ENCODE peak calls at places on chromosomes 12 and 14, in six cellular contexts. V is IMR-90, P is MM.1S, L is mesenchymal stem cell, B is left ventricle myocardium inferior, Q is upper lobe of left lung. J is an unnamed sample.

GRCh38 chr12:81329088-81329487 is 251.2 kb downstream of the ACSS3 start:
- DNase-seq in V (peak; percentile 2), L (peak; percentile 10), P (peak; percentile 35), Q (no peak), B (no peak), J (peak; percentile 0)

GRCh38 chr12:17571047-17571446 is 518.9 kb downstream of the RERGL start:
- DNase-seq in B (no peak), P (no peak), L (no peak), Q (no peak), V (no peak), J (no peak)

GRCh38 chr14:72000907-72001306 is 68.7 kb downstream of the RGS6 start:
- DNase-seq in B (peak; percentile 60), L (no peak), P (no peak), V (no peak), Q (peak; percentile 17), J (no peak)

GRCh38 chr14:22812744-22813143 is 2.5 kb downstream of the SLC7A7 start:
- DNase-seq in L (no peak), Q (no peak), B (no peak), P (no peak), V (no peak), J (no peak)

GRCh38 chr12:19198272-19198671 is 68.7 kb downstream of the PLEKHA5 start:
- DNase-seq in L (peak; percentile 95), V (peak; percentile 88), Q (no peak), B (no peak), P (no peak), J (no peak)

GRCh38 chr14:93970589-93970966 is 5.8 kb downstream of the ASB2 start:
- DNase-seq in L (no peak), V (no peak), B (no peak), P (peak; percentile 52), Q (no peak), J (peak; percentile 50)

GRCh38 chr12:90174198-90174510 is 465.5 kb upstream of the ATP2B1 start:
- DNase-seq in L (peak; percentile 16), V (no peak), B (no peak), P (no peak), Q (no peak), J (no peak)

GRCh38 chr12:80272516-80272915 is 171.5 kb upstream of the PTPRQ start:
- DNase-seq in Q (no peak), P (no peak), L (no peak), B (no peak), V (no peak), J (no peak)

GRCh38 chr12:58765653-58766554 is 154.4 kb downstream of the LRIG3 start:
- DNase-seq in Q (no peak), B (no peak), L (peak; percentile 78), V (peak; percentile 59), P (no peak), J (peak; percentile 32)

GRCh38 chr12:78473136-78473535 is 391.4 kb upstream of the SYT1 start:
- DNase-seq in V (peak; percentile 56), B (no peak), Q (no peak), P (no peak), L (no peak), J (no peak)

GRCh38 chr14:45091696-45092095 is 7.8 kb downstream of the PRPF39 start:
- DNase-seq in P (no peak), L (no peak), Q (no peak), V (peak; percentile 36), B (no peak), J (no peak)

GRCh38 chr12:114916531-114916930 is 232.6 kb upstream of the TBX3 start:
- DNase-seq in Q (no peak), V (no peak), P (no peak), B (no peak), L (peak; percentile 61), J (no peak)

GRCh38 chr12:107019546-107019945 is 32.6 kb upstream of the MTERF2 start:
- DNase-seq in P (no peak), B (no peak), Q (no peak), V (no peak), L (no peak), J (no peak)
- H3K27ac ChIP-seq in P (no peak overlapping the region), B (no peak overlapping the region), Q (no peak overlapping the region), V (no peak overlapping the region), L (no peak overlapping the region), J (no peak overlapping the region)

DNA sequence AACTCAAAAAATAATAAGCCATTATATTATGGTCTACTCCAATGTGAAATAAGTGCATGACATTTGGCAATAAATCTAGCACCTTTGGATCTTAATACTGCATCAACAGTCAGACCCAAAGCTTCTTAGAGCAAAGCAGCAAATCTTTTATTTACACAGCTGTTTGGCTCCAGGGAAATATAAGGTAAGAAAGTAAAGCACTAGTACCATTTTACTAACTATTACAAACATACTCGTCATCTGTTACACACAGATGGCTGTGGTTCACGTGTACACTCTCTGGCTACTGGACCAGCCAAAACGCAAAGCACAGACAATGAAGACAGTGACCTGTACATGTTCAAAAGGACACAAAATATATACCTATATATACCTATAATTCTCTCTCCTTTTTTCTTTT is 2.8 kb downstream of the FGD6 start:
- DNase-seq in L (no peak), B (no peak), Q (no peak), V (no peak), P (no peak), J (no peak)
- H3K4me3 ChIP-seq in L (no peak overlapping the region), B (no peak overlapping the region), Q (no peak overlapping the region), V (no peak overlapping the region), P (no peak overlapping the region), J (no peak overlapping the region)

GRCh38 chr12:53219956-53220856 is 11.8 kb downstream of the RARG start:
- DNase-seq in B (peak; percentile 71), L (peak; percentile 91), Q (peak; percentile 94), V (peak; percentile 78), P (peak; percentile 76), J (peak; percentile 61)

GRCh38 chr12:53219116-53219955 is 12.3 kb upstream of the ITGB7 start:
- DNase-seq in B (peak; percentile 51), L (peak; percentile 88), Q (peak; percentile 76), V (peak; percentile 66), P (peak; percentile 7), J (no peak)

GRCh38 chr12:53221203-53222076 is 10.6 kb downstream of the RARG start:
- DNase-seq in Q (peak; percentile 96), P (peak; percentile 50), L (peak; percentile 78), B (peak; percentile 81), V (peak; percentile 51), J (peak; percentile 63)

GRCh38 chr12:53222170-53223005 is 9.6 kb downstream of the RARG start:
- DNase-seq in L (no peak), V (no peak), Q (no peak), P (no peak), B (no peak), J (no peak)

GRCh38 chr12:53220857-53221202 is 11.2 kb downstream of the RARG start:
- DNase-seq in Q (peak; percentile 98), L (peak; percentile 96), V (peak; percentile 90), P (peak; percentile 95), B (peak; percentile 95), J (peak; percentile 75)
- H3K4me1 ChIP-seq in Q (peaks cover 75% of the 10 kb centered on the region), L (peaks cover 37% of the 10 kb centered on the region), V (peaks cover 48% of the 10 kb centered on the region), P (peaks cover 12% of the 10 kb centered on the region), B (peaks cover 86% of the 10 kb centered on the region), J (no peaks in the 10 kb centered on the region)

GRCh38 chr12:120909633-120910318 is 5.6 kb upstream of the SPPL3 start:
- DNase-seq in B (no peak), P (no peak), Q (no peak), L (no peak), V (no peak), J (no peak)
- H3K27ac ChIP-seq in B (peak overlapping the region; percentile 63), P (no peak overlapping the region), Q (no peak overlapping the region), L (no peak overlapping the region), V (no peak overlapping the region), J (no peak overlapping the region)

GRCh38 chr14:104435147-104436046 is 144.2 kb upstream of the C14orf180 start:
- DNase-seq in Q (peak; percentile 60), L (no peak), V (no peak), B (no peak), P (no peak), J (no peak)
- H3K4me3 ChIP-seq in Q (peak overlapping the region; percentile 39), L (no peak overlapping the region), V (no peak overlapping the region), B (peak overlapping the region; percentile 60), P (no peak overlapping the region), J (no peak overlapping the region)

DNA sequence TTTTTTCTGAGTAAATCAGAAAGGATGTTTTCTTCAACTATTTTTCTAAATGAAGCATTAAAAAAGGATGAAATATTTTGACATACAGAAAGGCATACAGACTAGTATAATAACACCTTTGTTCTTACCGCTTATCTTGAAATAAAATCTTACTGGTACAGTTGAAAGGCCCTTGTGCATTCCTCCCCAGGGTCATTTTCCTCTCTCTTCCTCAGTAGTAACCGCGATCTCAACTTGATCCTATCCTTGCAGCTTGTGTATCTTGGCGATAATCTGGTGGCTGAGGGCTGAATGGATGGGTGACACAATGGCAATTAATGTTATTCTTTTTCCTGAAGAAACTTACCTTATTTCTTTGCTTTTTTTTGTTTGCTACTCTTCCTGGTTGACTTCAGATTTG is 18.5 kb downstream of the GAS2L3 start:
- DNase-seq in B (no peak), Q (no peak), L (no peak), P (no peak), V (no peak), J (no peak)
- H3K4me1 ChIP-seq in B (no peaks in the 10 kb centered on the region), Q (no peaks in the 10 kb centered on the region), L (no peaks in the 10 kb centered on the region), P (no peaks in the 10 kb centered on the region), V (no peaks in the 10 kb centered on the region), J (no peaks in the 10 kb centered on the region)

GRCh38 chr12:26112232-26112631 is 12.6 kb downstream of the BHLHE41 start:
- DNase-seq in Q (no peak), P (no peak), L (no peak), V (no peak), B (no peak), J (no peak)

GRCh38 chr12:26112703-26113147 is 12.1 kb downstream of the BHLHE41 start:
- DNase-seq in P (no peak), V (peak; percentile 22), Q (no peak), B (no peak), L (peak; percentile 67), J (peak; percentile 36)

GRCh38 chr12:26106347-26106746 is 18.5 kb downstream of the BHLHE41 start:
- DNase-seq in L (no peak), V (no peak), B (no peak), P (no peak), Q (no peak), J (no peak)

GRCh38 chr12:26108915-26109314 is 15.9 kb downstream of the BHLHE41 start:
- DNase-seq in L (no peak), B (no peak), V (no peak), P (no peak), Q (no peak), J (no peak)

DNA sequence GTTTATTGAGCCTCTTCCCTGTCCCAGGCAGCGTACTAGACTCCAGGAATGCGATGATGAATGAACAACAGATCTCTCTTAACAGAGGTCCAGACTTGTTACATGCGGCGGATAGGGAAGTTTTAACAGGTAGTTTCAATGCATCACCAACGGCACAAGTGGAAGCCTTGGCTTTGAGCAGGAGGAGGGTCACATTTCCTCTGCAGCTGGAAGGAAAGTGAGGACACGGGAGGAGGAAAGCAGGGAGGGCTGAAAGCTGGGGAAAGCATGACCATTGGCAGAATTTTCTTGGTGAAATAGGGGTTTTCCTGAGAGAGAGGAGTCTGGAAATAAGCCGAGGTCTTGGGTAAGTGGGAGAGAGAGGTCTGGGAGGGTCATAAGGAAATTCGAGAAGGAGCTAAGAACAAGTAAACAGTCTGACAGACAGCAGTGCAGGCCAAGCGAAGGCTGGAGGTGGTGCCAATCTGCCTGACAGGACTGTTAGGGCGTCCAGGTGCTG is 15.4 kb downstream of the BHLHE41 start:
- DNase-seq in P (no peak), L (peak; percentile 68), Q (no peak), B (peak; percentile 18), V (peak; percentile 81), J (no peak)
- H3K27ac ChIP-seq in P (no peak overlapping the region), L (no peak overlapping the region), Q (peak overlapping the region; percentile 17), B (peak overlapping the region; percentile 73), V (no peak overlapping the region), J (no peak overlapping the region)

GRCh38 chr14:54606178-54606577 is 39.2 kb downstream of the SAMD4A start:
- DNase-seq in L (peak; percentile 67), V (no peak), P (no peak), B (peak; percentile 79), Q (peak; percentile 39), J (no peak)
- H3K4me3 ChIP-seq in L (no peak overlapping the region), V (no peak overlapping the region), P (no peak overlapping the region), B (no peak overlapping the region), Q (no peak overlapping the region), J (no peak overlapping the region)

GRCh38 chr14:50768220-50768619 is 62.7 kb downstream of the NIN start:
- DNase-seq in Q (no peak), L (no peak), V (no peak), B (no peak), P (no peak), J (no peak)
- H3K4me1 ChIP-seq in Q (no peaks in the 10 kb centered on the region), L (peaks cover 6% of the 10 kb centered on the region), V (peaks cover 15% of the 10 kb centered on the region), B (peaks cover 15% of the 10 kb centered on the region), P (no peaks in the 10 kb centered on the region), J (no peaks in the 10 kb centered on the region)